ENCODE peak calls at places on chromosomes 7 and 10, in six cellular contexts. A is right atrium auricular region; T is naive thymus-derived CD4-positive, alpha-beta T cell; W is cardiac septum; M is activated CD4-positive, CD25-positive, alpha-beta regulatory T cell; H is left ventricle myocardium superior. D is an unnamed sample.

GRCh38 chr7:89618269-89618668 is 536.0 kb upstream of the STEAP1 start:
- DNase-seq in W (no peak), H (no peak), T (no peak), M (no peak), A (no peak), D (no peak)

GRCh38 chr10:43058716-43059335 is 18.0 kb upstream of the RET start:
- DNase-seq in M (no peak), T (no peak), W (no peak), A (no peak), H (peak; percentile 22), D (no peak)

GRCh38 chr7:54397836-54398612 is 144.2 kb upstream of the VSTM2A start:
- DNase-seq in H (no peak), A (no peak), T (no peak), W (no peak), M (no peak), D (no peak)

GRCh38 chr7:130853503-130854279 is 119.7 kb upstream of the KLF14 start:
- DNase-seq in H (no peak), T (no peak), W (no peak), M (no peak), A (no peak), D (no peak)

GRCh38 chr7:66348959-66349358 is 143.8 kb downstream of the TPST1 start:
- DNase-seq in W (no peak), T (no peak), M (no peak), A (no peak), H (no peak), D (no peak)

GRCh38 chr7:91356915-91357314 is 92.7 kb downstream of the FZD1 start:
- DNase-seq in H (no peak), T (no peak), A (no peak), W (no peak), M (no peak), D (no peak)

GRCh38 chr7:18663321-18663720 is 167.8 kb downstream of the HDAC9 start:
- DNase-seq in M (no peak), H (peak; percentile 28), T (no peak), A (no peak), W (no peak), D (no peak)

GRCh38 chr10:122114156-122114747 is 125.3 kb downstream of the TACC2 start:
- DNase-seq in M (no peak), H (peak; percentile 41), A (no peak), T (no peak), W (no peak), D (no peak)

GRCh38 chr10:113612154-113612553 is 51.7 kb downstream of the NRAP start:
- DNase-seq in M (no peak), A (no peak), T (no peak), H (peak; percentile 70), W (no peak), D (no peak)

GRCh38 chr7:141875453-141875852 is 34.2 kb upstream of the PRSS37 start:
- DNase-seq in W (no peak), H (no peak), T (no peak), A (no peak), M (no peak), D (no peak)

GRCh38 chr10:77932016-77932715 is 5.6 kb upstream of the DLG5 start:
- DNase-seq in W (no peak), T (no peak), A (no peak), M (no peak), H (no peak), D (no peak)

GRCh38 chr7:73308074-73308664 is 457 bp downstream of the NSUN5 start:
- DNase-seq in A (no peak), M (no peak), W (no peak), H (peak; percentile 39), T (no peak), D (no peak)

GRCh38 chr7:144057954-144058353 is 9.2 kb downstream of the OR2A5 start:
- DNase-seq in A (no peak), M (no peak), H (no peak), T (no peak), W (no peak), D (no peak)

GRCh38 chr10:106563384-106563783 is 601.1 kb downstream of the SORCS1 start:
- DNase-seq in M (no peak), W (no peak), A (no peak), H (no peak), T (no peak), D (no peak)

GRCh38 chr7:123580406-123581161 is 21.0 kb upstream of the ASB15 start:
- DNase-seq in T (no peak), H (no peak), A (no peak), W (no peak), M (no peak), D (no peak)

GRCh38 chr10:94006591-94007550 is 13.1 kb downstream of the PLCE1 start:
- DNase-seq in A (no peak), W (no peak), T (no peak), H (no peak), M (no peak), D (no peak)

GRCh38 chr7:125316451-125316850 is 386.8 kb upstream of the POT1 start:
- DNase-seq in A (no peak), M (no peak), T (no peak), H (no peak), W (no peak), D (no peak)